ENCODE peak calls at places on chromosomes 1 and 21, in four cellular contexts. One of them, this sample, is unnamed.

GRCh38 chr1:43009274-43009673 is 50.6 kb upstream of the SLC2A1 start:
- DNase-seq in DND-41: no peak
- DNase-seq in MM.1S: no peak
- DNase-seq in tibial nerve: no peak
- DNase-seq in this sample: no peak

GRCh38 chr1:85582687-85583354 is 2.3 kb downstream of the CCN1 start:
- DNase-seq in DND-41: no peak
- DNase-seq in MM.1S: no peak
- DNase-seq in tibial nerve: no peak
- DNase-seq in this sample: no peak

GRCh38 chr1:205424881-205425635 is 3.2 kb upstream of the LEMD1 start:
- DNase-seq in DND-41: no peak
- DNase-seq in MM.1S: no peak
- DNase-seq in tibial nerve: no peak
- DNase-seq in this sample: no peak

GRCh38 chr1:164452549-164452948 is 106.4 kb upstream of the PBX1 start:
- DNase-seq in DND-41: no peak
- DNase-seq in MM.1S: no peak
- DNase-seq in tibial nerve: no peak
- DNase-seq in this sample: no peak

GRCh38 chr1:67840449-67840848 is 7.2 kb upstream of the GNG12 start:
- DNase-seq in DND-41: no peak
- DNase-seq in MM.1S: no peak
- DNase-seq in tibial nerve: no peak
- DNase-seq in this sample: no peak

GRCh38 chr1:160080381-160081100 is 797 bp upstream of the KCNJ9 start:
- DNase-seq in DND-41: no peak
- DNase-seq in MM.1S: peak
- DNase-seq in tibial nerve: no peak
- DNase-seq in this sample: no peak

GRCh38 chr1:224113005-224113404 is 906 bp upstream of the FBXO28 start:
- DNase-seq in DND-41: no peak
- DNase-seq in MM.1S: no peak
- DNase-seq in tibial nerve: no peak
- DNase-seq in this sample: no peak

GRCh38 chr1:36481091-36481490 is 1.6 kb downstream of the CSF3R start:
- DNase-seq in DND-41: no peak
- DNase-seq in MM.1S: no peak
- DNase-seq in tibial nerve: no peak
- DNase-seq in this sample: no peak

GRCh38 chr1:9774744-9775679 is 48.8 kb downstream of the CLSTN1 start:
- DNase-seq in DND-41: no peak
- DNase-seq in MM.1S: no peak
- DNase-seq in tibial nerve: no peak
- DNase-seq in this sample: no peak

GRCh38 chr1:170676628-170677027 is 12.7 kb downstream of the PRRX1 start:
- DNase-seq in DND-41: no peak
- DNase-seq in MM.1S: no peak
- DNase-seq in tibial nerve: no peak
- DNase-seq in this sample: no peak

GRCh38 chr1:84206416-84206815 is 62.3 kb downstream of the PRKACB start:
- DNase-seq in DND-41: no peak
- DNase-seq in MM.1S: no peak
- DNase-seq in tibial nerve: no peak
- DNase-seq in this sample: no peak

GRCh38 chr1:162701286-162701685 is 69.0 kb downstream of the DDR2 start:
- DNase-seq in DND-41: no peak
- DNase-seq in MM.1S: no peak
- DNase-seq in tibial nerve: no peak
- DNase-seq in this sample: peak

GRCh38 chr1:241079018-241079417 is 278.0 kb downstream of the RGS7 start:
- DNase-seq in DND-41: no peak
- DNase-seq in MM.1S: no peak
- DNase-seq in tibial nerve: no peak
- DNase-seq in this sample: no peak

GRCh38 chr1:183159960-183160359 is 26.1 kb upstream of the LAMC2 start:
- DNase-seq in DND-41: no peak
- DNase-seq in MM.1S: no peak
- DNase-seq in tibial nerve: no peak
- DNase-seq in this sample: no peak

GRCh38 chr1:147496571-147496970 is 44.7 kb upstream of the BCL9 start:
- DNase-seq in DND-41: no peak
- DNase-seq in MM.1S: no peak
- DNase-seq in tibial nerve: peak
- DNase-seq in this sample: peak

GRCh38 chr1:21906173-21907078 is 30.7 kb downstream of the HSPG2 start:
- DNase-seq in DND-41: no peak
- DNase-seq in MM.1S: no peak
- DNase-seq in tibial nerve: peak
- DNase-seq in this sample: no peak

GRCh38 chr21:35324372-35325220 is 275.5 kb upstream of the RUNX1 start:
- DNase-seq in DND-41: no peak
- DNase-seq in MM.1S: no peak
- DNase-seq in tibial nerve: peak
- DNase-seq in this sample: no peak

GRCh38 chr1:57431400-57431799 is 7.5 kb upstream of the DAB1 start:
- DNase-seq in DND-41: no peak
- DNase-seq in MM.1S: no peak
- DNase-seq in tibial nerve: no peak
- DNase-seq in this sample: no peak

GRCh38 chr1:67853704-67854103 is 20.4 kb upstream of the GNG12 start:
- DNase-seq in DND-41: peak
- DNase-seq in MM.1S: peak
- DNase-seq in tibial nerve: peak
- DNase-seq in this sample: peak

GRCh38 chr1:202205523-202206190 is 12.1 kb downstream of the LGR6 start:
- DNase-seq in DND-41: no peak
- DNase-seq in MM.1S: no peak
- DNase-seq in tibial nerve: no peak
- DNase-seq in this sample: no peak

GRCh38 chr1:9225411-9225785 is 9.2 kb upstream of the H6PD start:
- DNase-seq in DND-41: no peak
- DNase-seq in MM.1S: no peak
- DNase-seq in tibial nerve: no peak
- DNase-seq in this sample: no peak

GRCh38 chr1:29416267-29416666 is 179.9 kb downstream of the PTPRU start:
- DNase-seq in DND-41: no peak
- DNase-seq in MM.1S: no peak
- DNase-seq in tibial nerve: no peak
- DNase-seq in this sample: no peak

GRCh38 chr1:26289158-26290059 is 9.5 kb downstream of the SH3BGRL3 start:
- DNase-seq in DND-41: peak
- DNase-seq in MM.1S: no peak
- DNase-seq in tibial nerve: no peak
- DNase-seq in this sample: peak

GRCh38 chr1:212413902-212414327 is 771 bp downstream of the PACC1 start:
- DNase-seq in DND-41: no peak
- DNase-seq in MM.1S: no peak
- DNase-seq in tibial nerve: no peak
- DNase-seq in this sample: no peak

GRCh38 chr1:163163861-163164582 is 38.7 kb downstream of the RGS5 start:
- DNase-seq in DND-41: no peak
- DNase-seq in MM.1S: no peak
- DNase-seq in tibial nerve: no peak
- DNase-seq in this sample: no peak

GRCh38 chr1:159799446-159799985 is 2.6 kb upstream of the FCRL6 start:
- DNase-seq in DND-41: no peak
- DNase-seq in MM.1S: no peak
- DNase-seq in tibial nerve: no peak
- DNase-seq in this sample: no peak

GRCh38 chr21:30676737-30677136 is 34.1 kb downstream of the KRTAP20-3 start:
- DNase-seq in DND-41: no peak
- DNase-seq in MM.1S: no peak
- DNase-seq in tibial nerve: no peak
- DNase-seq in this sample: no peak

GRCh38 chr1:16608838-16609560 is 4.4 kb downstream of the NBPF1 start:
- DNase-seq in DND-41: no peak
- DNase-seq in MM.1S: no peak
- DNase-seq in tibial nerve: no peak
- DNase-seq in this sample: no peak

DNA sequence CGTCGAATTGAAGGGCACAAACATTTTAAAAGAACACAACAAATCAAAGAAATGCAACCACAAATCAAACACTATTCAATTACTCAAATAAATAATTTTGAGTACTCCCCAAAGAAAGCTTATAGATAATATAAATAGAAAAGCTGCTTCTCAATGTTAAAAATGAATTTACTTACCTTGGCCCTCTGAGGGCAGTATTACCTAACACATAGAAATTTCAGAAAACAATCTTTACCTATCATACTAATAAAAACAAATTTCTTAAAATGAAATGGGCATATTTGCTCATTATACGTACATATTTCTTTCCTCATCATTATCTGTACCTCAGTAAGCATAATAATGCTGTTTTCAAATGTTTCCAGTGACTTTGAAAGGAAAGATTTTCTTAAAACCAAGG is 141.8 kb downstream of the AKT3 start:
- DNase-seq in DND-41: no peak
- DNase-seq in MM.1S: no peak
- DNase-seq in tibial nerve: no peak
- DNase-seq in this sample: peak
- TF ChIP-seq CTCF in DND-41: peak
- TF ChIP-seq CTCF in MM.1S: peak
- TF ChIP-seq CTCF in tibial nerve: no peak
- TF ChIP-seq CTCF in this sample: peak

DNA sequence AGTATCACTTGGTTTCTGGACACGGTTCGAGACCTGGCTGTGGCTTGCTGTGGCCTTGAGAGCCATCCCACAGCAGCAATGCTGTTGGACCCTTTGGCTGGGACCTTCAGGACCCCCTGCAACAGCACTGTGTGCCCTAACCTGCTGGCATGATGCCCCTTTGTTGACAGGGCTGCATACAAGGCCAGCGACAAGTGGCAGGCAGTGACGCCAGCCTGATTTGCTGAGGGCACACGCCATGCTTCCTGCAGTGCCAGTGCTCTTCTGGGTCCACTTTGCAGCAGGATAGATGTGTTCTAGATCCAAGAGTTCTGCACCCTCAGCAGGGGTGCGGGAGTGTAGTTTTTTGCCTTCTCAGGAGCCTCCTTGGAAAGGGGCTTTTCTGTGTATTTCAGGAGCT is 32.8 kb downstream of the COQ8A start:
- DNase-seq in DND-41: no peak
- DNase-seq in MM.1S: no peak
- DNase-seq in tibial nerve: no peak
- DNase-seq in this sample: no peak
- H3K4me3 ChIP-seq in DND-41: no peak
- H3K4me3 ChIP-seq in MM.1S: no peak
- H3K4me3 ChIP-seq in tibial nerve: no peak
- H3K4me3 ChIP-seq in this sample: no peak

GRCh38 chr1:165543651-165544452 is at the start of gene LRRC52:
- DNase-seq in DND-41: no peak
- DNase-seq in MM.1S: no peak
- DNase-seq in tibial nerve: no peak
- DNase-seq in this sample: no peak
- TF ChIP-seq CTCF in DND-41: no peak
- TF ChIP-seq CTCF in MM.1S: no peak
- TF ChIP-seq CTCF in tibial nerve: no peak
- TF ChIP-seq CTCF in this sample: no peak

GRCh38 chr1:111272081-111272480 is 18.6 kb upstream of the CHIA start:
- DNase-seq in DND-41: no peak
- DNase-seq in MM.1S: no peak
- DNase-seq in tibial nerve: no peak
- DNase-seq in this sample: no peak

GRCh38 chr1:111267801-111268508 is 22.7 kb upstream of the CHIA start:
- DNase-seq in DND-41: no peak
- DNase-seq in MM.1S: no peak
- DNase-seq in tibial nerve: no peak
- DNase-seq in this sample: no peak

GRCh38 chr1:111269820-111270406 is 20.7 kb upstream of the CHIA start:
- DNase-seq in DND-41: no peak
- DNase-seq in MM.1S: no peak
- DNase-seq in tibial nerve: no peak
- DNase-seq in this sample: no peak

GRCh38 chr1:111271464-111271801 is 19.2 kb upstream of the CHIA start:
- DNase-seq in DND-41: no peak
- DNase-seq in MM.1S: no peak
- DNase-seq in tibial nerve: no peak
- DNase-seq in this sample: no peak

DNA sequence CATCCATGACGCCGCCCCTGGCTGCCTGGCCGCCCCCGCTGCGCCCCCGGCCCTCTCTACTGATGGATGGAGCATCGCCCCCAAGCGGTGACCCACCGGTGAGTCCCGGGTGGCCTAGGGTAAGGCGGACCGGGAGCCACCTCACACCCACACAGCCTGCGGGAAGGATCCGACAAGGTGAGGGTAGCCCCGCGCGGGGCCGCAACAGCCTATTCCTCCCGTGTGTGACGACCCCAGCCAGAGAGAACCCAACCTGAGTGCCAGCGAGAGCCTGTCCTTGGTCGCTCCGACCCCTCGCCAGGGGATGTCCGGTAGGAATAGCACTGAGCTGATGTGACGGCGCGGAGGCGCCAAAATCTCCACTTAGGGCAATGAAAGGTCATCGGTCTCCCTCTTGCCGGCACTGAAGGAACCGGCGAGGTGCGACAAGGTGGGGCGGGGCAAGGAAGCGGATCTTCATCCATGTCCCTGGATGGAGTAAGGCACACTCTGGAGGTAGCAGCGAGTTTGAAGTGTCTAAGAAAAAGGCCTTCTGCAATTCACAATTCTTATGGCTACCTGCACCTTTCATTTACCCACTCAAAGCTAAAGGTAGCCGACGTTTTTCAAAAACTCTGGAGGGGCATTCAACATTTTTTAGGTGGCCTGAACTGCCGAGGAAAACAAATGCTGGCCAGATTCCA is 19.7 kb upstream of the CHIA start:
- DNase-seq in DND-41: no peak
- DNase-seq in MM.1S: no peak
- DNase-seq in tibial nerve: no peak
- DNase-seq in this sample: no peak
- H3K4me3 ChIP-seq in DND-41: no peak
- H3K4me3 ChIP-seq in MM.1S: no peak
- H3K4me3 ChIP-seq in tibial nerve: no peak
- H3K4me3 ChIP-seq in this sample: no peak

GRCh38 chr1:203368624-203369451 is 17.9 kb upstream of the FMOD start:
- DNase-seq in DND-41: no peak
- DNase-seq in MM.1S: peak
- DNase-seq in tibial nerve: peak
- DNase-seq in this sample: peak
- TF ChIP-seq CTCF in DND-41: no peak
- TF ChIP-seq CTCF in MM.1S: peak
- TF ChIP-seq CTCF in tibial nerve: no peak
- TF ChIP-seq CTCF in this sample: no peak

GRCh38 chr1:150566589-150567340 is 12.6 kb downstream of the MCL1 start:
- DNase-seq in DND-41: no peak
- DNase-seq in MM.1S: no peak
- DNase-seq in tibial nerve: no peak
- DNase-seq in this sample: peak
- H3K4me3 ChIP-seq in DND-41: peak
- H3K4me3 ChIP-seq in MM.1S: peak
- H3K4me3 ChIP-seq in tibial nerve: peak
- H3K4me3 ChIP-seq in this sample: peak

GRCh38 chr21:17513214-17514123 is 626 bp downstream of the CXADR start:
- DNase-seq in DND-41: no peak
- DNase-seq in MM.1S: peak
- DNase-seq in tibial nerve: no peak
- DNase-seq in this sample: peak
- TF ChIP-seq CTCF in DND-41: no peak
- TF ChIP-seq CTCF in MM.1S: peak
- TF ChIP-seq CTCF in tibial nerve: no peak
- TF ChIP-seq CTCF in this sample: no peak